ENCODE peak calls at places on chromosome 16, in six cellular contexts. M, A, O, B, N and L are unnamed samples.

GRCh38 chr16:68344252-68344651 is 33.4 kb downstream of the PRMT7 start:
- DNase-seq in M (no peak), A (no peak), O (no peak), B (no peak), N (no peak), L (no peak)

GRCh38 chr16:4915226-4915761 is 21.7 kb downstream of the PPL start:
- DNase-seq in M (no peak), A (no peak), O (no peak), B (no peak), N (no peak), L (no peak)

GRCh38 chr16:75942351-75942750 is 216.1 kb upstream of the CPHXL start:
- DNase-seq in M (no peak), A (no peak), O (no peak), B (no peak), N (no peak), L (no peak)

GRCh38 chr16:55465077-55465896 is 13.7 kb upstream of the MMP2 start:
- DNase-seq in M (peak; percentile 94), A (peak; percentile 91), O (peak; percentile 88), B (peak; percentile 84), N (peak; percentile 92), L (peak; percentile 91)

GRCh38 chr16:87326151-87326571 is 9.0 kb upstream of the C16orf95 start:
- DNase-seq in M (no peak), A (no peak), O (no peak), B (no peak), N (no peak), L (no peak)

GRCh38 chr16:56068816-56069215 is 122.5 kb upstream of the GNAO1 start:
- DNase-seq in M (no peak), A (no peak), O (no peak), B (no peak), N (no peak), L (no peak)

GRCh38 chr16:878071-878784 is 77.7 kb upstream of the GNG13 start:
- DNase-seq in M (no peak), A (no peak), O (no peak), B (no peak), N (no peak), L (peak; percentile 18)

GRCh38 chr16:77062878-77063566 is 128.0 kb upstream of the MON1B start:
- DNase-seq in M (no peak), A (no peak), O (no peak), B (no peak), N (no peak), L (no peak)

GRCh38 chr16:83912152-83912948 is 13.4 kb downstream of the MLYCD start:
- DNase-seq in M (no peak), A (no peak), O (no peak), B (no peak), N (no peak), L (no peak)

GRCh38 chr16:9092282-9092962 is 978 bp downstream of the HAPSTR1 start:
- DNase-seq in M (peak; percentile 47), A (peak; percentile 34), O (peak; percentile 21), B (no peak), N (peak; percentile 48), L (peak; percentile 49)

GRCh38 chr16:7268182-7268581 is 64.5 kb upstream of the RBFOX1 start:
- DNase-seq in M (no peak), A (no peak), O (no peak), B (peak; percentile 41), N (peak; percentile 14), L (no peak)

GRCh38 chr16:1197237-1197866 is 27.7 kb downstream of the TPSG1 start:
- DNase-seq in M (no peak), A (no peak), O (no peak), B (no peak), N (no peak), L (no peak)

GRCh38 chr16:27315333-27316037 is 1.7 kb downstream of the IL4R start:
- DNase-seq in M (peak; percentile 56), A (peak; percentile 78), O (peak; percentile 35), B (no peak), N (no peak), L (peak; percentile 60)

GRCh38 chr16:14358697-14359305 is 271.3 kb downstream of the PARN start:
- DNase-seq in M (no peak), A (no peak), O (no peak), B (no peak), N (no peak), L (no peak)

GRCh38 chr16:12236491-12237030 is 260.0 kb downstream of the SNX29 start:
- DNase-seq in M (no peak), A (no peak), O (no peak), B (no peak), N (no peak), L (no peak)

GRCh38 chr16:85625053-85625452 is 11.9 kb downstream of the GSE1 start:
- DNase-seq in M (peak; percentile 43), A (no peak), O (no peak), B (no peak), N (no peak), L (no peak)

GRCh38 chr16:15765880-15766279 is 90.9 kb downstream of the MYH11 start:
- DNase-seq in M (no peak), A (no peak), O (peak; percentile 28), B (no peak), N (peak; percentile 22), L (no peak)

GRCh38 chr16:4846503-4846900 is 586 bp downstream of the GLYR1 start:
- DNase-seq in M (peak; percentile 66), A (no peak), O (peak; percentile 43), B (no peak), N (peak; percentile 52), L (peak; percentile 71)

GRCh38 chr16:65624696-65625095 is 502.8 kb upstream of the CDH11 start:
- DNase-seq in M (no peak), A (no peak), O (no peak), B (no peak), N (no peak), L (no peak)

GRCh38 chr16:930076-930475 is 40.7 kb downstream of the LMF1 start:
- DNase-seq in M (no peak), A (no peak), O (no peak), B (no peak), N (no peak), L (no peak)

GRCh38 chr16:74743668-74744299 is 30.8 kb downstream of the FA2H start:
- DNase-seq in M (peak; percentile 97), A (no peak), O (peak; percentile 88), B (no peak), N (peak; percentile 96), L (peak; percentile 95)

GRCh38 chr16:77433146-77433545 is 1.7 kb downstream of the ADAMTS18 start:
- DNase-seq in M (no peak), A (no peak), O (no peak), B (no peak), N (no peak), L (no peak)

GRCh38 chr16:84054271-84054670 is 11.7 kb upstream of the SLC38A8 start:
- DNase-seq in M (no peak), A (no peak), O (no peak), B (no peak), N (no peak), L (peak; percentile 4)

DNA sequence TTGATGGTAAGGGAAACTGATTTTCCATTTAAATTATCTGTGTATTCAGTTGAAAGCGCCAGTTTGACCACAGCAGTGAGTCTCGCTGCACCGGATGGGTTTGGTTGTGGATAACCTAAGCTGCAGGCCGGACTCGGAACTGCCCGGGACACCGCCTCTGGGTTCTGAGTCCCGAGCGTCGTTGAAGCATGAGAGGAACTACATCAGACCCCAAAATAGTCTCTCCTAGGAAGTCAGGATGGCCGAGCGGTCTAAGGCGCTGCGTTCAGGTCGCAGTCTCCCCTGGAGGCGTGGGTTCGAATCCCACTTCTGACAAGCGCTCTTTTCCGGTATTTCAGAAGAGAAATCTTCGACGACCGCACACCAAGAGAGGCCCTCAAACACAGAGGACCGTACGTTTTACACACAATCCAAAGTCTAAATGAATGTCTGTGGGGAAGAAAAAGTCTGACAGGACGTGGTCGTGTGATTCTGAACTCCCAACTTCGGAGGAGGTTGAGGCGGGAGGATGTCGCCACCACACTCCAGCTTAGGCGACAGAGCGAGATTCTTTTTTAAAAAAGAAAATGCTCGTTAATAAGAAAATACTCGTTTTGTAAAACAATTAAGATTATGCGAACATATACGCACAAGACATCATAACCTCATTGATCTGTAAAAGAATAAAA is 15.4 kb upstream of the PLLP start:
- DNase-seq in M (peak; percentile 83), A (peak; percentile 94), O (peak; percentile 88), B (peak; percentile 80), N (peak; percentile 88), L (peak; percentile 90)
- TF ChIP-seq POLR2A in M (no peak), A (peak; percentile 38), O (no peak), B (no peak), N (peak; percentile 43), L (no peak)

DNA sequence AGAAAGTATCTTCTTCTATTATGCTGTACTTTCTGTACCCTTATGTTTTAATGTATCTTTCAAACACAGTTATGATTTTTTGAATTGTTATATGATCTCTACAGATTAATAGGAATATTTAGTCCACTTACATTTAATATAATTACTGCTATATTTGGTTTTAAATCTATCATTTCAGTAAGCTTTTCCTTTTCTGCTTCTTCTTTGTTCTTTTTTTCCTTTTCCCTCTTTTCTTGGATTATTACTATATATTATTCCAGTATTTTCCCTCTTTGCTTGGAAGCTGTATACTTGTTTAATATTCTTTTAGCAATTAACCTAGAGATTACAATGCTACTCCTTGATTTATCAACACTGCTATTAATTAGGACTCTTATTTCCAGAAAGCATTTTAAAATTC is 13.5 kb downstream of the TLE7 start:
- DNase-seq in M (no peak), A (no peak), O (no peak), B (no peak), N (no peak), L (no peak)
- H3K27me3 ChIP-seq in M (peaks cover 48% of the 10 kb centered on the region), A (no peaks in the 10 kb centered on the region), O (no peaks in the 10 kb centered on the region), B (peaks cover 13% of the 10 kb centered on the region), N (no peaks in the 10 kb centered on the region), L (peaks cover 48% of the 10 kb centered on the region)

DNA sequence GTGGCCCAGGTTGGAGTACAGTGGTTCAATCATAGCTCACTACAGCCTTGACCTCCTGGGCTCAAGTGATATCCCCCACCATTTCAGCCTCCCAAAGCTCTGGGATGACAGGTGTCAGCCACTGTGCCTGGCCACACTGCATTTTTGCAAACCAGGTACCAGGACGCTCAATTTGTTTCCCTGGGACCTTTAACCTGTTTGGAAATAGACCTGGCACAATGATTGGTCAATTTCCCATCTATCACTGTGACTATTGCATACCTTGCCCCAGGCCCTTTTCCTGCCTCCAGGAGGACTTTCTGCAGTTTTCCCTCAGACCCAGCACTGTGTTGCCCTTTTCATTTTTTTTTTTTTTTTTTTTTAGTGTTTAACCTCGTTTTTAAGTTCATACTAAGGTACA is 11.1 kb upstream of the FUS start:
- DNase-seq in M (no peak), A (no peak), O (no peak), B (no peak), N (no peak), L (no peak)
- H3K4me3 ChIP-seq in M (no peak overlapping the region), A (no peak overlapping the region), O (no peak overlapping the region), B (no peak overlapping the region), N (no peak overlapping the region), L (no peak overlapping the region)

GRCh38 chr16:72985148-72985882 is 62.6 kb downstream of the ZFHX3 start:
- DNase-seq in M (no peak), A (peak; percentile 65), O (no peak), B (no peak), N (no peak), L (no peak)

GRCh38 chr16:72988568-72988967 is 59.4 kb downstream of the ZFHX3 start:
- DNase-seq in M (no peak), A (no peak), O (no peak), B (no peak), N (no peak), L (no peak)

GRCh38 chr16:72987480-72987901 is 60.4 kb downstream of the ZFHX3 start:
- DNase-seq in M (no peak), A (no peak), O (peak; percentile 72), B (no peak), N (no peak), L (no peak)

GRCh38 chr16:72983728-72984350 is 64.1 kb downstream of the ZFHX3 start:
- DNase-seq in M (peak; percentile 54), A (no peak), O (peak; percentile 86), B (no peak), N (no peak), L (no peak)

GRCh38 chr16:72986011-72986410 is 61.9 kb downstream of the ZFHX3 start:
- DNase-seq in M (no peak), A (peak; percentile 63), O (peak; percentile 49), B (no peak), N (no peak), L (no peak)
- TF ChIP-seq POLR2A in M (no peak), A (no peak), O (no peak), B (no peak), N (no peak), L (no peak)